ENCODE peak calls at places on chromosomes 11 and 22, in nine cellular contexts. Y is AG04450; U is stomach; R is kidney epithelial cell; E is A549; N is aorta; G is colonic mucosa; S is Jurkat, Clone E6-1; Q is coronary artery. M is an unnamed sample.

GRCh38 chr11:92929168-92930053 is 40.0 kb upstream of the MTNR1B start:
- DNase-seq in Y (no peak), U (no peak), R (no peak), E (no peak), N (no peak), G (no peak), S (no peak), Q (no peak), M (no peak)

GRCh38 chr11:69436041-69436982 is 45.2 kb upstream of the LINC01488 start:
- DNase-seq in Y (no peak), U (no peak), R (no peak), E (no peak), N (peak; percentile 54), G (no peak), S (no peak), Q (no peak), M (no peak)

GRCh38 chr22:37843746-37844089 is 416 bp downstream of the ANKRD54 start:
- DNase-seq in Y (no peak), U (no peak), R (no peak), E (no peak), N (peak; percentile 86), G (peak; percentile 64), S (no peak), Q (no peak), M (no peak)

GRCh38 chr11:122398167-122398566 is 257.4 kb upstream of the UBASH3B start:
- DNase-seq in Y (no peak), U (no peak), R (no peak), E (no peak), N (no peak), G (no peak), S (no peak), Q (no peak), M (no peak)

GRCh38 chr11:19530505-19530904 is 182.1 kb upstream of the NAV2 start:
- DNase-seq in Y (no peak), U (no peak), R (no peak), E (no peak), N (no peak), G (no peak), S (peak; percentile 8), Q (no peak), M (no peak)

GRCh38 chr11:120929664-120930154 is 94.2 kb upstream of the TBCEL start:
- DNase-seq in Y (no peak), U (peak; percentile 36), R (no peak), E (peak; percentile 30), N (no peak), G (peak; percentile 38), S (peak; percentile 28), Q (no peak), M (peak; percentile 35)

GRCh38 chr11:119481021-119481666 is 58.2 kb upstream of the THY1 start:
- DNase-seq in Y (peak; percentile 65), U (peak; percentile 91), R (peak; percentile 38), E (peak; percentile 84), N (peak; percentile 96), G (peak; percentile 86), S (peak; percentile 24), Q (peak; percentile 85), M (peak; percentile 86)

GRCh38 chr11:7098235-7098832 is 9.5 kb downstream of the RBMXL2 start:
- DNase-seq in Y (no peak), U (no peak), R (peak; percentile 1), E (peak; percentile 35), N (no peak), G (no peak), S (peak; percentile 65), Q (no peak), M (peak; percentile 49)

GRCh38 chr11:110747531-110747930 is 35.3 kb upstream of the ARHGAP20 start:
- DNase-seq in Y (no peak), U (no peak), R (no peak), E (no peak), N (no peak), G (no peak), S (no peak), Q (no peak), M (peak; percentile 65)

GRCh38 chr11:115905331-115905730 is 401.1 kb upstream of the CADM1 start:
- DNase-seq in Y (no peak), U (no peak), R (no peak), E (no peak), N (no peak), G (no peak), S (no peak), Q (no peak), M (no peak)

GRCh38 chr11:3086114-3086513 is 28.9 kb upstream of the CARS1 start:
- DNase-seq in Y (no peak), U (no peak), R (no peak), E (no peak), N (peak; percentile 67), G (no peak), S (no peak), Q (no peak), M (no peak)

GRCh38 chr11:32884770-32885384 is 7.7 kb upstream of the QSER1 start:
- DNase-seq in Y (no peak), U (no peak), R (no peak), E (no peak), N (no peak), G (no peak), S (peak; percentile 23), Q (no peak), M (peak; percentile 22)

GRCh38 chr11:68349461-68350249 is 37.3 kb downstream of the LRP5 start:
- DNase-seq in Y (no peak), U (peak; percentile 49), R (no peak), E (no peak), N (no peak), G (no peak), S (no peak), Q (no peak), M (no peak)
- H3K4me3 ChIP-seq in Y (no peak overlapping the region), U (no peak overlapping the region), R (no peak overlapping the region), E (no peak overlapping the region), N (no peak overlapping the region), G (no peak overlapping the region), S (no peak overlapping the region), Q (no peak overlapping the region), M (no peak overlapping the region)

GRCh38 chr11:316031-316701 is 2.3 kb downstream of the IFITM1 start:
- DNase-seq in Y (no peak), U (no peak), R (no peak), E (no peak), N (peak; percentile 81), G (no peak), S (no peak), Q (peak; percentile 74), M (peak; percentile 33)

GRCh38 chr11:313787-314547 is at the start of gene IFITM1:
- DNase-seq in Y (peak; percentile 43), U (no peak), R (peak; percentile 57), E (no peak), N (no peak), G (peak; percentile 62), S (peak; percentile 82), Q (no peak), M (peak; percentile 96)

GRCh38 chr11:315051-315481 is 1.2 kb downstream of the IFITM1 start:
- DNase-seq in Y (no peak), U (no peak), R (no peak), E (no peak), N (no peak), G (no peak), S (no peak), Q (no peak), M (peak; percentile 12)

GRCh38 chr11:315516-315994 is 1.7 kb downstream of the IFITM1 start:
- DNase-seq in Y (no peak), U (no peak), R (no peak), E (no peak), N (no peak), G (no peak), S (no peak), Q (no peak), M (peak; percentile 5)

DNA sequence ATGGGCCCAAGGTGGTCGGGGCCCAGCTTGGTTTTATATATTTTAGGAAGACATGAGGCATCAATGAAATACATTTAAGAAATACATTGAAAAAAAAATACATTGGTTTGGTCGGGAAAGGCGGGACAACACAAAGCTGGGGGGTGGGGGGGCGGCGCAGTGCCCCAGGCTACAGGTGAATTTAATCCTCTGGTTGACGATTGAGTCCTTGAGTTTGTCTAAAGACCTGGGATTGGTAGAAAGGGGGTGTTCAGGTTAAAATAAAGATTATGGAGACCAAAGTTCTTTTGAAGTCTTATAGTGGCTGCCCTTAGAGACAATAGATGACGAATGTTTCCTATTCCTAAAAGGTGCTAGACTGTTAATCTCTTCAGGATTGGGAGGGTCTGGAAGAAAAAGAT is 3.1 kb downstream of the IFITM1 start:
- DNase-seq in Y (no peak), U (no peak), R (no peak), E (no peak), N (no peak), G (no peak), S (no peak), Q (peak; percentile 62), M (no peak)
- H3K4me3 ChIP-seq in Y (no peak overlapping the region), U (no peak overlapping the region), R (no peak overlapping the region), E (no peak overlapping the region), N (no peak overlapping the region), G (peak overlapping the region; percentile 58), S (no peak overlapping the region), Q (peak overlapping the region; percentile 68), M (peak overlapping the region; percentile 79)

GRCh38 chr11:65917434-65918210 is 1.2 kb downstream of the C11orf68 start:
- DNase-seq in Y (no peak), U (no peak), R (no peak), E (no peak), N (no peak), G (no peak), S (no peak), Q (no peak), M (no peak)

GRCh38 chr11:65921033-65921555 is 1.9 kb downstream of the DRAP1 start:
- DNase-seq in Y (no peak), U (no peak), R (no peak), E (no peak), N (no peak), G (no peak), S (no peak), Q (no peak), M (no peak)

GRCh38 chr11:65920035-65920802 is 993 bp downstream of the DRAP1 start:
- DNase-seq in Y (no peak), U (no peak), R (no peak), E (no peak), N (no peak), G (peak; percentile 41), S (no peak), Q (no peak), M (no peak)

GRCh38 chr11:65918211-65919150 is at the start of gene C11orf68:
- DNase-seq in Y (no peak), U (peak; percentile 33), R (no peak), E (no peak), N (no peak), G (no peak), S (no peak), Q (no peak), M (no peak)

GRCh38 chr11:65919151-65920034 is at the start of gene DRAP1:
- DNase-seq in Y (peak; percentile 93), U (peak; percentile 99), R (peak; percentile 84), E (peak; percentile 86), N (peak; percentile 100), G (peak; percentile 98), S (peak; percentile 93), Q (peak; percentile 99), M (peak; percentile 99)
- H3K4me3 ChIP-seq in Y (peak within 1 kb of the TSS; percentile 94), U (peak within 1 kb of the TSS; percentile 98), R (peak within 1 kb of the TSS; percentile 88), E (peak within 1 kb of the TSS; percentile 97), N (peak within 1 kb of the TSS; percentile 68), G (peak within 1 kb of the TSS; percentile 98), S (peak within 1 kb of the TSS; percentile 88), Q (peak within 1 kb of the TSS; percentile 88), M (peak within 1 kb of the TSS; percentile 94)

DNA sequence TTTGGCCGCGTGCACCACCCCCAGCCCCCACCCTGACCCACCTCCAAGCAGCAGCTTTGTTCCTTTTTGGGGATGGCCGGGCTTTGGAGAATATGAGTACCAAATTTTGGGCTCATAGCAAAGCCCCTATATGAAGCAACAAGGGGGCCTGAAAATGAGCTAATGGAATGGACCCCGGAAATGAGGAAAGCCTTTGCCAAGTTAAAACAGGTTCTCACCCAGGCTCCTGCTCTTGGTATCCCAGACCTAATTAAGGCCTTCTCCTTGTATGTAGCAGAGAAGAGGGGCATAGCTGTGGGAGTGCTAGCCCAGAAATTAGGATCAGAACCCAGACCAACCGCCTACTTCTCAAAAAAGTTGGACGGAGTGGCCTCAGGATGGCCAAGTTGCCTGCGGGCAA is 87.0 kb downstream of the PIWIL4 start:
- DNase-seq in Y (no peak), U (no peak), R (no peak), E (no peak), N (no peak), G (no peak), S (no peak), Q (no peak), M (no peak)
- H3K4me3 ChIP-seq in Y (no peak overlapping the region), U (no peak overlapping the region), R (no peak overlapping the region), E (no peak overlapping the region), N (no peak overlapping the region), G (no peak overlapping the region), S (no peak overlapping the region), Q (no peak overlapping the region), M (no peak overlapping the region)

M was measured in fibroblast of villous mesenchyme.